ENCODE peak calls at places on chromosomes 11 and 22, in four cellular contexts. J is PC-9, Z is foreskin melanocyte, G is cardiac septum. X is an unnamed sample.

GRCh38 chr11:126105748-126106080 is 43.0 kb upstream of the CDON start:
- DNase-seq in J (no peak), G (no peak), Z (no peak), X (no peak)

GRCh38 chr11:14386895-14387480 is 28.0 kb upstream of the RRAS2 start:
- DNase-seq in G (no peak), J (no peak), Z (peak; percentile 57), X (no peak)

GRCh38 chr22:45807156-45807915 is 135.7 kb downstream of the ATXN10 start:
- DNase-seq in Z (no peak), J (no peak), G (no peak), X (no peak)

GRCh38 chr22:46317646-46318045 is 17.9 kb upstream of the TRMU start:
- DNase-seq in J (no peak), G (no peak), Z (no peak), X (no peak)

GRCh38 chr11:44113018-44113417 is 17.5 kb downstream of the EXT2 start:
- DNase-seq in Z (no peak), G (no peak), J (no peak), X (no peak)

GRCh38 chr11:95108671-95109551 is 19.3 kb downstream of the ENDOD1 start:
- DNase-seq in Z (no peak), G (no peak), J (no peak), X (no peak)

GRCh38 chr11:13000721-13001120 is 8.4 kb upstream of the RASSF10 start:
- DNase-seq in J (no peak), G (no peak), Z (no peak), X (no peak)

GRCh38 chr22:20433686-20434241 is 3.9 kb downstream of the SCARF2 start:
- DNase-seq in Z (no peak), G (no peak), J (no peak), X (no peak)

GRCh38 chr22:35597692-35598395 is 19.3 kb downstream of the MB start:
- DNase-seq in G (no peak), J (no peak), Z (no peak), X (no peak)

GRCh38 chr11:36139767-36140166 is 149.5 kb downstream of the COMMD9 start:
- DNase-seq in Z (no peak), J (no peak), G (no peak), X (no peak)

GRCh38 chr22:46546466-46547178 is 9.2 kb upstream of the CELSR1 start:
- DNase-seq in G (peak; percentile 91), J (peak; percentile 75), Z (no peak), X (no peak)

GRCh38 chr11:57778318-57779037 is 16.9 kb downstream of the CTNND1 start:
- DNase-seq in G (peak; percentile 93), Z (peak; percentile 100), J (peak; percentile 99), X (peak; percentile 89)

GRCh38 chr11:133952199-133953190 is 4.3 kb downstream of the IGSF9B start:
- DNase-seq in J (no peak), G (no peak), Z (no peak), X (no peak)

GRCh38 chr11:99418927-99419707 is 398.4 kb downstream of the CNTN5 start:
- DNase-seq in Z (no peak), J (peak; percentile 47), G (no peak), X (no peak)